ENCODE peak calls at places on chromosomes 12 and 14, in seven cellular contexts. One of them, this sample, is unnamed.

GRCh38 chr12:15613981-15614380 is 175.2 kb downstream of the EPS8 start:
- DNase-seq in aorta: no peak
- DNase-seq in mesendoderm: no peak
- DNase-seq in mammary epithelial cell: no peak
- DNase-seq in GM23248: peak
- DNase-seq in iPS DF 6.9: no peak
- DNase-seq in AG04450: no peak
- DNase-seq in this sample: no peak

GRCh38 chr14:102262894-102263462 is 42.0 kb downstream of the MOK start:
- DNase-seq in aorta: no peak
- DNase-seq in mesendoderm: peak
- DNase-seq in mammary epithelial cell: peak
- DNase-seq in GM23248: peak
- DNase-seq in iPS DF 6.9: peak
- DNase-seq in AG04450: no peak
- DNase-seq in this sample: no peak

GRCh38 chr12:105948331-105948730 is 190.4 kb downstream of the NUAK1 start:
- DNase-seq in aorta: no peak
- DNase-seq in mesendoderm: no peak
- DNase-seq in mammary epithelial cell: no peak
- DNase-seq in GM23248: peak
- DNase-seq in iPS DF 6.9: no peak
- DNase-seq in AG04450: no peak
- DNase-seq in this sample: no peak

GRCh38 chr12:57590892-57591566 is at the start of gene PIP4K2C:
- DNase-seq in aorta: peak
- DNase-seq in mesendoderm: peak
- DNase-seq in mammary epithelial cell: peak
- DNase-seq in GM23248: peak
- DNase-seq in iPS DF 6.9: no peak
- DNase-seq in AG04450: no peak
- DNase-seq in this sample: peak

GRCh38 chr14:87797001-87797400 is 196.0 kb downstream of the GALC start:
- DNase-seq in aorta: no peak
- DNase-seq in mesendoderm: peak
- DNase-seq in mammary epithelial cell: no peak
- DNase-seq in GM23248: no peak
- DNase-seq in iPS DF 6.9: no peak
- DNase-seq in AG04450: no peak
- DNase-seq in this sample: no peak

GRCh38 chr12:46556105-46556559 is 183.6 kb upstream of the SLC38A2 start:
- DNase-seq in aorta: no peak
- DNase-seq in mesendoderm: no peak
- DNase-seq in mammary epithelial cell: peak
- DNase-seq in GM23248: peak
- DNase-seq in iPS DF 6.9: no peak
- DNase-seq in AG04450: peak
- DNase-seq in this sample: no peak

GRCh38 chr14:96225745-96226151 is 21.1 kb downstream of the BDKRB2 start:
- DNase-seq in aorta: no peak
- DNase-seq in mesendoderm: peak
- DNase-seq in mammary epithelial cell: peak
- DNase-seq in GM23248: peak
- DNase-seq in iPS DF 6.9: no peak
- DNase-seq in AG04450: no peak
- DNase-seq in this sample: peak

GRCh38 chr12:11576104-11576503 is 73.4 kb upstream of the ETV6 start:
- DNase-seq in aorta: no peak
- DNase-seq in mesendoderm: peak
- DNase-seq in mammary epithelial cell: peak
- DNase-seq in GM23248: peak
- DNase-seq in iPS DF 6.9: no peak
- DNase-seq in AG04450: no peak
- DNase-seq in this sample: no peak

GRCh38 chr12:121713257-121714155 is 954 bp downstream of the TMEM120B start:
- DNase-seq in aorta: no peak
- DNase-seq in mesendoderm: no peak
- DNase-seq in mammary epithelial cell: no peak
- DNase-seq in GM23248: peak
- DNase-seq in iPS DF 6.9: no peak
- DNase-seq in AG04450: no peak
- DNase-seq in this sample: peak

GRCh38 chr14:69101331-69101826 is 51.5 kb downstream of the DCAF5 start:
- DNase-seq in aorta: no peak
- DNase-seq in mesendoderm: peak
- DNase-seq in mammary epithelial cell: peak
- DNase-seq in GM23248: peak
- DNase-seq in iPS DF 6.9: no peak
- DNase-seq in AG04450: peak
- DNase-seq in this sample: no peak

GRCh38 chr12:108939594-108939993 is 59.7 kb downstream of the DAO start:
- DNase-seq in aorta: no peak
- DNase-seq in mesendoderm: peak
- DNase-seq in mammary epithelial cell: peak
- DNase-seq in GM23248: peak
- DNase-seq in iPS DF 6.9: peak
- DNase-seq in AG04450: no peak
- DNase-seq in this sample: no peak

GRCh38 chr14:99378782-99379214 is 101.9 kb downstream of the SETD3 start:
- DNase-seq in aorta: peak
- DNase-seq in mesendoderm: no peak
- DNase-seq in mammary epithelial cell: peak
- DNase-seq in GM23248: peak
- DNase-seq in iPS DF 6.9: no peak
- DNase-seq in AG04450: no peak
- DNase-seq in this sample: no peak

GRCh38 chr14:65134651-65135579 is 32.6 kb upstream of the MAX start:
- DNase-seq in aorta: no peak
- DNase-seq in mesendoderm: no peak
- DNase-seq in mammary epithelial cell: no peak
- DNase-seq in GM23248: peak
- DNase-seq in iPS DF 6.9: no peak
- DNase-seq in AG04450: no peak
- DNase-seq in this sample: peak
- H3K27ac ChIP-seq in aorta: no peak
- H3K27ac ChIP-seq in mesendoderm: no peak
- H3K27ac ChIP-seq in mammary epithelial cell: no peak
- H3K27ac ChIP-seq in GM23248: no peak
- H3K27ac ChIP-seq in iPS DF 6.9: no peak
- H3K27ac ChIP-seq in AG04450: no peak
- H3K27ac ChIP-seq in this sample: no peak

GRCh38 chr14:49972199-49972671 is 79.4 kb downstream of the ARF6 start:
- DNase-seq in aorta: no peak
- DNase-seq in mesendoderm: peak
- DNase-seq in mammary epithelial cell: peak
- DNase-seq in GM23248: peak
- DNase-seq in iPS DF 6.9: no peak
- DNase-seq in AG04450: no peak
- DNase-seq in this sample: no peak

GRCh38 chr14:49975286-49975685 is 82.4 kb downstream of the ARF6 start:
- DNase-seq in aorta: no peak
- DNase-seq in mesendoderm: no peak
- DNase-seq in mammary epithelial cell: peak
- DNase-seq in GM23248: peak
- DNase-seq in iPS DF 6.9: no peak
- DNase-seq in AG04450: peak
- DNase-seq in this sample: no peak

GRCh38 chr14:49972840-49973239 is 80.0 kb downstream of the ARF6 start:
- DNase-seq in aorta: no peak
- DNase-seq in mesendoderm: no peak
- DNase-seq in mammary epithelial cell: peak
- DNase-seq in GM23248: peak
- DNase-seq in iPS DF 6.9: no peak
- DNase-seq in AG04450: peak
- DNase-seq in this sample: no peak

GRCh38 chr14:49977126-49977841 is 84.4 kb downstream of the ARF6 start:
- DNase-seq in aorta: no peak
- DNase-seq in mesendoderm: no peak
- DNase-seq in mammary epithelial cell: no peak
- DNase-seq in GM23248: no peak
- DNase-seq in iPS DF 6.9: no peak
- DNase-seq in AG04450: no peak
- DNase-seq in this sample: peak

GRCh38 chr14:49975799-49976198 is 82.9 kb downstream of the ARF6 start:
- DNase-seq in aorta: no peak
- DNase-seq in mesendoderm: no peak
- DNase-seq in mammary epithelial cell: no peak
- DNase-seq in GM23248: no peak
- DNase-seq in iPS DF 6.9: no peak
- DNase-seq in AG04450: no peak
- DNase-seq in this sample: no peak
- H3K27ac ChIP-seq in aorta: peak
- H3K27ac ChIP-seq in mesendoderm: no peak
- H3K27ac ChIP-seq in mammary epithelial cell: peak
- H3K27ac ChIP-seq in GM23248: peak
- H3K27ac ChIP-seq in iPS DF 6.9: no peak
- H3K27ac ChIP-seq in AG04450: peak
- H3K27ac ChIP-seq in this sample: peak

GRCh38 chr14:75430106-75430505 is 2.3 kb downstream of the JDP2 start:
- DNase-seq in aorta: no peak
- DNase-seq in mesendoderm: no peak
- DNase-seq in mammary epithelial cell: no peak
- DNase-seq in GM23248: peak
- DNase-seq in iPS DF 6.9: no peak
- DNase-seq in AG04450: no peak
- DNase-seq in this sample: peak

GRCh38 chr14:75427482-75428229 is at the start of gene JDP2:
- DNase-seq in aorta: peak
- DNase-seq in mesendoderm: peak
- DNase-seq in mammary epithelial cell: peak
- DNase-seq in GM23248: peak
- DNase-seq in iPS DF 6.9: no peak
- DNase-seq in AG04450: peak
- DNase-seq in this sample: peak

GRCh38 chr14:75429562-75429961 is 1.7 kb downstream of the JDP2 start:
- DNase-seq in aorta: no peak
- DNase-seq in mesendoderm: peak
- DNase-seq in mammary epithelial cell: no peak
- DNase-seq in GM23248: peak
- DNase-seq in iPS DF 6.9: no peak
- DNase-seq in AG04450: no peak
- DNase-seq in this sample: no peak

GRCh38 chr14:75427126-75427481 is 718 bp upstream of the JDP2 start:
- DNase-seq in aorta: no peak
- DNase-seq in mesendoderm: no peak
- DNase-seq in mammary epithelial cell: no peak
- DNase-seq in GM23248: no peak
- DNase-seq in iPS DF 6.9: no peak
- DNase-seq in AG04450: no peak
- DNase-seq in this sample: peak

DNA sequence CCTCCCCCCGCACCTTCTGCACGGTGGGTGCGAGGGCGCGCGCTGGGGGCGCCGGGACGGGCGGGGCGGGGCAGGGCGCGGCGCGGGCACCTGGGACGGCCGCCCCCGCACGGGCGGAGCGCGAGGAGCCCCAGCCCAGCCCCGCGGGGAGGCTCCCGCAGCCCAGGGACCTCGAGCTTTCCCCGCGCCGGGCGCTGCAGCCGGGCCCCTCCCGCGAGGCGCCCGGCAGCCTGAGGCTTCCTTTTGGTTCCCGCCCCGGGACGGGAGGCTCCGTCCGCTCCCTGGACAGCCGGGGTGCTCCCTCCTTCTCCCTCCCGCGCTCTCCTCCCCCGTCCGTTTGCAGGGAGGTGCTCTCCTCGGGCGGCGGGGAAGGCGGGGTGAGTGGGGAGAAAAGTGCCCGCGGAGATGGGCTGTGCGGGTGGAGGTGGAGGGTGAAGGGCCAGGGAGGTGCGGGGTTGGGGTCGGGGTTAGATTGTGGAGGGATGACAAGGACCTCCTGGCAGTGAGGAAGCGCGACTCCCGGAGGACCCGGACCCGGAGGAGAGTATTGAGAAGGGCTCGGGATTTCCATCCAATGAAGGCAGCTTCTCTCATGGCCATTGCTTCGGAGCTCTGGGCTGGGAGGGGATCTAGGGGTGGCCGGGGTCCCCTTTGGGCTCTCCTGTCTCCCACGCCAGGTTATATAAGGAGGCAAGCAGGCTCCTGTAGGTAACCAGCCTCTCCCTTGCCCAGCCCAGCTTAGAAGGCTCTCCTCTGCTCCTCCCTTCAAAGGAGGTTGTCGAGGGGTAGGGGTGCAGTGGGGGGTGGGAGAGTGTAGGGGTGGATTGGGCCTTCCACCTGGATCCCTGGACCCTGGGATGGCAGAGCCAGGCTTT is 645 bp downstream of the JDP2 start:
- DNase-seq in aorta: peak
- DNase-seq in mesendoderm: peak
- DNase-seq in mammary epithelial cell: peak
- DNase-seq in GM23248: peak
- DNase-seq in iPS DF 6.9: no peak
- DNase-seq in AG04450: no peak
- DNase-seq in this sample: no peak
- H3K27ac ChIP-seq in aorta: peak
- H3K27ac ChIP-seq in mesendoderm: no peak
- H3K27ac ChIP-seq in mammary epithelial cell: no peak
- H3K27ac ChIP-seq in GM23248: peak
- H3K27ac ChIP-seq in iPS DF 6.9: no peak
- H3K27ac ChIP-seq in AG04450: no peak
- H3K27ac ChIP-seq in this sample: peak

GRCh38 chr12:52009081-52009751 is 2.5 kb downstream of the TAMALIN start:
- DNase-seq in aorta: no peak
- DNase-seq in mesendoderm: no peak
- DNase-seq in mammary epithelial cell: no peak
- DNase-seq in GM23248: no peak
- DNase-seq in iPS DF 6.9: no peak
- DNase-seq in AG04450: no peak
- DNase-seq in this sample: no peak

GRCh38 chr12:52006726-52007157 is at the start of gene TAMALIN:
- DNase-seq in aorta: peak
- DNase-seq in mesendoderm: peak
- DNase-seq in mammary epithelial cell: no peak
- DNase-seq in GM23248: peak
- DNase-seq in iPS DF 6.9: no peak
- DNase-seq in AG04450: no peak
- DNase-seq in this sample: peak

GRCh38 chr12:52007158-52007921 is 594 bp downstream of the TAMALIN start:
- DNase-seq in aorta: peak
- DNase-seq in mesendoderm: no peak
- DNase-seq in mammary epithelial cell: no peak
- DNase-seq in GM23248: peak
- DNase-seq in iPS DF 6.9: no peak
- DNase-seq in AG04450: no peak
- DNase-seq in this sample: no peak

GRCh38 chr12:52005903-52006703 is 643 bp upstream of the TAMALIN start:
- DNase-seq in aorta: peak
- DNase-seq in mesendoderm: peak
- DNase-seq in mammary epithelial cell: no peak
- DNase-seq in GM23248: no peak
- DNase-seq in iPS DF 6.9: no peak
- DNase-seq in AG04450: no peak
- DNase-seq in this sample: no peak

DNA sequence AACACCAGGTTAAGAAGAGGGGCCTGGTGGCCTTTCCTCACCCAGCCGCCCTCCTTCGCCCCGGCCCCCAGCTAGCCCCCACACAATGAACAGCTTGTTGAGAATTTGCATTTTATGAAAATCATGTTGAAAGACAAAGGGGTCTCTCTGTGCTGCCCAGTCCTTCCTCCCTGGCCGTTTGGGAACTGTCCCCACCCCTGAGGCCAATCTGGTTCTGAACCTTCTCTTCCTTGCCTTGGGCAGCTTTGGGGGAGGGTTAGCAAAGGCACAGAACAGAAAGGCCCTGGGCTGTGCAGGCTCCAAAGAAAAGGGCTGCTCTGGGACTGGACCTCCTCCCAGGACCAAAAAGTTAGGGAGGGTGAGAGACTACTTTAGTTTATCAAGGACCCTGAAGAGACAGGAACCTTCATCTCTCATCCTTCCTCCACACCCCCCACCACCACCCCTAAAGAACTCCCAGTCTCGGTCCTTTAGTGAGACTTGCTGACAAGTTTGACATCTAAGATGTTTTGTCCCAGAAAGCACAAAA is 1.3 kb downstream of the TAMALIN start:
- DNase-seq in aorta: no peak
- DNase-seq in mesendoderm: no peak
- DNase-seq in mammary epithelial cell: no peak
- DNase-seq in GM23248: no peak
- DNase-seq in iPS DF 6.9: no peak
- DNase-seq in AG04450: no peak
- DNase-seq in this sample: no peak
- H3K27ac ChIP-seq in aorta: no peak
- H3K27ac ChIP-seq in mesendoderm: no peak
- H3K27ac ChIP-seq in mammary epithelial cell: no peak
- H3K27ac ChIP-seq in GM23248: no peak
- H3K27ac ChIP-seq in iPS DF 6.9: no peak
- H3K27ac ChIP-seq in AG04450: no peak
- H3K27ac ChIP-seq in this sample: peak